ENCODE peak calls at places on chromosomes 3 and 15, in ten cellular contexts. B is stimulated activated CD4-positive, alpha-beta T cell treated with anti-CD3 and anti-CD28 coated beads, Interleukin-4, amount 100 ng/mL, for 24 hours; A is T1000; R is coronary artery; P is KBM-7; I is dorsolateral prefrontal cortex; J is heart left ventricle; F is activated CD4-positive, alpha-beta T cell treated with anti-CD3 and anti-CD28 coated beads for 36 hours; V is SK-N-MC; L is fibroblast of lung. U is an unnamed sample.
A peak's percentile ranks its signal among the peaks of the same experiment; 100 is the strongest.

GRCh38 chr3:14159426-14159825 is 19.0 kb downstream of the XPC start:
- DNase-seq in R (no peak), A (no peak), L (no peak), B (no peak), V (no peak), I (no peak), P (no peak), F (no peak), J (no peak), U (no peak)

GRCh38 chr3:141311170-141311495 is 57.2 kb upstream of the ZBTB38 start:
- DNase-seq in B (no peak), J (no peak), L (no peak), V (no peak), A (no peak), P (no peak), R (no peak), I (no peak), F (no peak), U (no peak)

GRCh38 chr3:148955544-148956346 is 35.6 kb upstream of the GYG1 start:
- DNase-seq in V (peak; percentile 44), R (peak; percentile 88), J (no peak), B (peak; percentile 32), I (no peak), P (peak; percentile 72), A (no peak), L (peak; percentile 97), F (peak; percentile 42), U (peak; percentile 93)

GRCh38 chr15:40793216-40793989 is 13.5 kb upstream of the ZFYVE19 start:
- DNase-seq in L (peak; percentile 91), I (peak; percentile 57), P (no peak), V (no peak), R (no peak), J (no peak), F (peak; percentile 74), B (peak; percentile 27), A (peak; percentile 33), U (peak; percentile 94)

GRCh38 chr15:35674873-35675781 is 129.2 kb upstream of the DPH6 start:
- DNase-seq in J (no peak), I (no peak), B (no peak), F (no peak), V (peak; percentile 90), R (no peak), P (no peak), A (no peak), L (peak; percentile 72), U (peak; percentile 39)

GRCh38 chr15:24633082-24633481 is 42.5 kb upstream of the NPAP1 start:
- DNase-seq in A (no peak), B (no peak), J (no peak), L (no peak), V (no peak), F (no peak), I (no peak), R (no peak), P (no peak), U (no peak)

GRCh38 chr3:197942956-197943556 is 6.9 kb upstream of the RPL35A start:
- DNase-seq in J (no peak), B (peak; percentile 48), A (no peak), L (peak; percentile 63), F (peak; percentile 49), V (no peak), P (peak; percentile 68), R (no peak), I (no peak), U (peak; percentile 18)

GRCh38 chr15:68227806-68228142 is 1.8 kb downstream of the CLN6 start:
- DNase-seq in I (no peak), P (no peak), B (no peak), V (no peak), A (no peak), L (no peak), R (peak; percentile 43), F (no peak), J (no peak), U (no peak)

GRCh38 chr3:131020122-131020693 is 6.4 kb downstream of the ASTE1 start:
- DNase-seq in B (no peak), R (no peak), L (no peak), I (no peak), A (no peak), J (no peak), P (peak; percentile 83), F (no peak), V (no peak), U (no peak)

GRCh38 chr3:31862861-31863260 is 118.2 kb downstream of the OSBPL10 start:
- DNase-seq in P (no peak), I (no peak), V (no peak), A (no peak), R (no peak), B (no peak), J (no peak), L (peak; percentile 29), F (no peak), U (peak; percentile 22)

GRCh38 chr3:17802993-17803392 is 60.6 kb upstream of the TBC1D5 start:
- DNase-seq in F (no peak), B (no peak), L (no peak), J (no peak), P (peak; percentile 12), R (no peak), V (no peak), I (no peak), A (no peak), U (no peak)

GRCh38 chr3:187027531-187027936 is 97.2 kb downstream of the ST6GAL1 start:
- DNase-seq in F (peak; percentile 72), A (no peak), V (no peak), I (no peak), R (no peak), J (no peak), L (no peak), P (no peak), B (peak; percentile 65), U (no peak)

GRCh38 chr3:177162742-177163141 is 34.5 kb downstream of the TBL1XR1 start:
- DNase-seq in A (no peak), J (no peak), I (no peak), L (peak; percentile 28), R (no peak), B (no peak), V (no peak), P (no peak), F (no peak), U (no peak)

U was measured in astrocyte.